ENCODE peak calls at places on chromosomes 1 and 21, in five cellular contexts. One of them, this sample, is unnamed.

GRCh38 chr1:48229309-48229708 is 6.8 kb downstream of the SLC5A9 start:
- DNase-seq in right cardiac atrium: no peak
- DNase-seq in HT1080: no peak
- DNase-seq in stimulated activated CD8-positive, alpha-beta memory T cell treated with anti-CD3 and anti-CD28 coated beads, Interleukin-15, amount 100 ng/mL, for 24 hours: no peak
- DNase-seq in anterior cingulate cortex: no peak
- DNase-seq in this sample: no peak

GRCh38 chr1:26075421-26076144 is 8.2 kb upstream of the TRIM63 start:
- DNase-seq in HT1080: no peak
- DNase-seq in anterior cingulate cortex: no peak
- DNase-seq in stimulated activated CD8-positive, alpha-beta memory T cell treated with anti-CD3 and anti-CD28 coated beads, Interleukin-15, amount 100 ng/mL, for 24 hours: no peak
- DNase-seq in right cardiac atrium: no peak
- DNase-seq in this sample: peak; percentile 64

GRCh38 chr1:203643213-203644045 is 16.8 kb downstream of the ATP2B4 start:
- DNase-seq in HT1080: no peak
- DNase-seq in right cardiac atrium: peak; percentile 22
- DNase-seq in anterior cingulate cortex: no peak
- DNase-seq in stimulated activated CD8-positive, alpha-beta memory T cell treated with anti-CD3 and anti-CD28 coated beads, Interleukin-15, amount 100 ng/mL, for 24 hours: no peak
- DNase-seq in this sample: no peak

GRCh38 chr21:39134288-39134810 is 48.9 kb downstream of the PSMG1 start:
- DNase-seq in HT1080: no peak
- DNase-seq in right cardiac atrium: no peak
- DNase-seq in stimulated activated CD8-positive, alpha-beta memory T cell treated with anti-CD3 and anti-CD28 coated beads, Interleukin-15, amount 100 ng/mL, for 24 hours: no peak
- DNase-seq in anterior cingulate cortex: no peak
- DNase-seq in this sample: no peak

GRCh38 chr1:152745289-152745704 is 12.5 kb upstream of the KPRP start:
- DNase-seq in stimulated activated CD8-positive, alpha-beta memory T cell treated with anti-CD3 and anti-CD28 coated beads, Interleukin-15, amount 100 ng/mL, for 24 hours: no peak
- DNase-seq in right cardiac atrium: no peak
- DNase-seq in HT1080: peak; percentile 77
- DNase-seq in anterior cingulate cortex: no peak
- DNase-seq in this sample: no peak

GRCh38 chr21:31872452-31873274 is at the start of gene HUNK:
- DNase-seq in HT1080: no peak
- DNase-seq in right cardiac atrium: peak; percentile 31
- DNase-seq in stimulated activated CD8-positive, alpha-beta memory T cell treated with anti-CD3 and anti-CD28 coated beads, Interleukin-15, amount 100 ng/mL, for 24 hours: no peak
- DNase-seq in anterior cingulate cortex: no peak
- DNase-seq in this sample: peak; percentile 53

GRCh38 chr1:64663654-64664053 is 81.2 kb upstream of the RAVER2 start:
- DNase-seq in stimulated activated CD8-positive, alpha-beta memory T cell treated with anti-CD3 and anti-CD28 coated beads, Interleukin-15, amount 100 ng/mL, for 24 hours: no peak
- DNase-seq in right cardiac atrium: no peak
- DNase-seq in anterior cingulate cortex: no peak
- DNase-seq in HT1080: peak; percentile 9
- DNase-seq in this sample: no peak

GRCh38 chr1:157776971-157777386 is at the start of gene FCRL2:
- DNase-seq in anterior cingulate cortex: no peak
- DNase-seq in HT1080: no peak
- DNase-seq in stimulated activated CD8-positive, alpha-beta memory T cell treated with anti-CD3 and anti-CD28 coated beads, Interleukin-15, amount 100 ng/mL, for 24 hours: no peak
- DNase-seq in right cardiac atrium: no peak
- DNase-seq in this sample: no peak

GRCh38 chr1:11767932-11768704 is 6.1 kb downstream of the C1orf167 start:
- DNase-seq in stimulated activated CD8-positive, alpha-beta memory T cell treated with anti-CD3 and anti-CD28 coated beads, Interleukin-15, amount 100 ng/mL, for 24 hours: no peak
- DNase-seq in right cardiac atrium: no peak
- DNase-seq in HT1080: no peak
- DNase-seq in anterior cingulate cortex: no peak
- DNase-seq in this sample: no peak

GRCh38 chr1:59057211-59057694 is 239.6 kb upstream of the FGGY start:
- DNase-seq in right cardiac atrium: peak; percentile 84
- DNase-seq in HT1080: no peak
- DNase-seq in stimulated activated CD8-positive, alpha-beta memory T cell treated with anti-CD3 and anti-CD28 coated beads, Interleukin-15, amount 100 ng/mL, for 24 hours: no peak
- DNase-seq in anterior cingulate cortex: no peak
- DNase-seq in this sample: peak; percentile 90

GRCh38 chr1:28812669-28813468 is 899 bp downstream of the OPRD1 start:
- DNase-seq in HT1080: no peak
- DNase-seq in anterior cingulate cortex: no peak
- DNase-seq in right cardiac atrium: no peak
- DNase-seq in stimulated activated CD8-positive, alpha-beta memory T cell treated with anti-CD3 and anti-CD28 coated beads, Interleukin-15, amount 100 ng/mL, for 24 hours: no peak
- DNase-seq in this sample: no peak

GRCh38 chr1:208192989-208193388 is 51.2 kb downstream of the PLXNA2 start:
- DNase-seq in right cardiac atrium: no peak
- DNase-seq in HT1080: no peak
- DNase-seq in anterior cingulate cortex: no peak
- DNase-seq in stimulated activated CD8-positive, alpha-beta memory T cell treated with anti-CD3 and anti-CD28 coated beads, Interleukin-15, amount 100 ng/mL, for 24 hours: no peak
- DNase-seq in this sample: no peak

GRCh38 chr1:22111620-22112019 is 31.3 kb downstream of the WNT4 start:
- DNase-seq in right cardiac atrium: no peak
- DNase-seq in stimulated activated CD8-positive, alpha-beta memory T cell treated with anti-CD3 and anti-CD28 coated beads, Interleukin-15, amount 100 ng/mL, for 24 hours: no peak
- DNase-seq in anterior cingulate cortex: no peak
- DNase-seq in HT1080: no peak
- DNase-seq in this sample: no peak

GRCh38 chr1:59046134-59046533 is 250.8 kb upstream of the FGGY start:
- DNase-seq in right cardiac atrium: no peak
- DNase-seq in stimulated activated CD8-positive, alpha-beta memory T cell treated with anti-CD3 and anti-CD28 coated beads, Interleukin-15, amount 100 ng/mL, for 24 hours: no peak
- DNase-seq in HT1080: peak; percentile 52
- DNase-seq in anterior cingulate cortex: no peak
- DNase-seq in this sample: no peak